ENCODE peak calls at places on chromosomes 16 and 17, in eight cellular contexts. O is C1 segment of cervical spinal cord, G is Right ventricle myocardium inferior, Z is cerebellar nuclear complex, P is COLO829, V is Caki2, N is HepG2, X is pancreas. K is an unnamed sample.

GRCh38 chr16:88390760-88391496 is 8.2 kb downstream of the ZNF469 start:
- DNase-seq in G (no peak), P (no peak), O (no peak), X (no peak), N (no peak), V (no peak), Z (no peak), K (no peak)

GRCh38 chr17:79024901-79025737 is 1.1 kb downstream of the C1QTNF1 start:
- DNase-seq in P (no peak), V (no peak), G (no peak), X (no peak), Z (no peak), N (no peak), O (no peak), K (no peak)

GRCh38 chr17:48544356-48545021 is 420 bp downstream of the HOXB2 start:
- DNase-seq in G (peak; percentile 90), P (no peak), V (peak; percentile 71), N (no peak), X (peak; percentile 52), Z (no peak), O (no peak), K (peak; percentile 37)

GRCh38 chr17:14307560-14308024 is 6.7 kb downstream of the HS3ST3B1 start:
- DNase-seq in V (no peak), O (no peak), N (peak; percentile 42), P (no peak), Z (no peak), G (no peak), X (no peak), K (no peak)

GRCh38 chr17:59093702-59094231 is 12.9 kb downstream of the TRIM37 start:
- DNase-seq in P (peak; percentile 42), V (peak; percentile 98), Z (no peak), X (no peak), O (no peak), N (peak; percentile 15), G (no peak), K (peak; percentile 84)

GRCh38 chr16:2990891-2991290 is 10.6 kb upstream of the PKMYT1 start:
- DNase-seq in Z (no peak), G (no peak), P (no peak), V (no peak), N (no peak), O (no peak), X (no peak), K (no peak)

GRCh38 chr16:11667824-11668589 is at the start of gene SNN:
- DNase-seq in Z (no peak), N (peak; percentile 82), G (peak; percentile 95), V (peak; percentile 56), P (peak; percentile 84), O (peak; percentile 37), X (peak; percentile 82), K (peak; percentile 67)

GRCh38 chr17:76992911-76993310 is 124.7 kb downstream of the MGAT5B start:
- DNase-seq in X (no peak), O (no peak), P (no peak), N (no peak), G (no peak), Z (no peak), V (no peak), K (no peak)

GRCh38 chr17:72008236-72008874 is 112.5 kb upstream of the SOX9 start:
- DNase-seq in G (no peak), N (no peak), Z (no peak), X (no peak), V (no peak), O (no peak), P (no peak), K (no peak)

GRCh38 chr17:82596316-82596715 is 51.9 kb downstream of the WDR45B start:
- DNase-seq in P (no peak), Z (no peak), G (no peak), V (no peak), O (no peak), N (no peak), X (no peak), K (no peak)

GRCh38 chr16:82192665-82193064 is 22.6 kb upstream of the MPHOSPH6 start:
- DNase-seq in O (no peak), G (no peak), N (no peak), Z (no peak), P (peak; percentile 7), V (no peak), X (no peak), K (no peak)

GRCh38 chr16:72722552-72722951 is 325.4 kb downstream of the ZFHX3 start:
- DNase-seq in X (no peak), G (no peak), N (no peak), V (no peak), Z (no peak), O (no peak), P (no peak), K (no peak)

GRCh38 chr17:43528319-43528987 is 17.7 kb downstream of the ETV4 start:
- DNase-seq in G (no peak), N (peak; percentile 99), Z (no peak), X (no peak), O (peak; percentile 6), V (no peak), P (peak; percentile 79), K (no peak)

GRCh38 chr17:83041305-83041704 is 38.1 kb upstream of the METRNL start:
- DNase-seq in O (no peak), X (no peak), N (no peak), V (no peak), P (no peak), Z (no peak), G (no peak), K (no peak)

GRCh38 chr17:69690531-69690930 is 276.0 kb downstream of the MAP2K6 start:
- DNase-seq in Z (no peak), X (no peak), N (no peak), V (no peak), P (no peak), G (no peak), O (no peak), K (no peak)

GRCh38 chr17:13582776-13583414 is 18.8 kb downstream of the HS3ST3A1 start:
- DNase-seq in V (no peak), G (no peak), Z (no peak), N (no peak), X (no peak), P (no peak), O (no peak), K (no peak)

GRCh38 chr17:78144146-78144719 is 2.0 kb upstream of the C17orf99 start:
- DNase-seq in P (no peak), G (peak; percentile 93), V (peak; percentile 74), Z (no peak), O (peak; percentile 42), X (peak; percentile 84), N (no peak), K (peak; percentile 65)

GRCh38 chr17:77962349-77962748 is 3.8 kb downstream of the TNRC6C start:
- DNase-seq in X (no peak), N (no peak), Z (no peak), P (no peak), G (no peak), V (no peak), O (no peak), K (no peak)

GRCh38 chr17:81086789-81087551 is 52.0 kb downstream of the BAIAP2 start:
- DNase-seq in Z (no peak), P (no peak), V (no peak), O (no peak), G (no peak), N (no peak), X (no peak), K (no peak)

GRCh38 chr17:59669944-59670343 is 37.3 kb downstream of the PTRH2 start:
- DNase-seq in X (no peak), Z (no peak), P (no peak), G (no peak), N (no peak), O (no peak), V (no peak), K (no peak)

GRCh38 chr17:11705111-11705510 is 106.8 kb downstream of the DNAH9 start:
- DNase-seq in P (no peak), V (peak; percentile 73), O (no peak), G (no peak), X (peak; percentile 32), Z (no peak), N (peak; percentile 69), K (no peak)

GRCh38 chr17:17675925-17676534 is 5.2 kb upstream of the RAI1 start:
- DNase-seq in O (no peak), P (peak; percentile 65), X (no peak), Z (no peak), V (no peak), N (no peak), G (no peak), K (no peak)

GRCh38 chr16:1899641-1900451 is 18.4 kb downstream of the HS3ST6 start:
- DNase-seq in G (peak; percentile 53), P (no peak), N (no peak), V (no peak), Z (no peak), O (no peak), X (peak; percentile 42), K (no peak)

GRCh38 chr16:4380131-4381063 is 8.7 kb downstream of the VASN start:
- DNase-seq in G (peak; percentile 64), X (no peak), N (no peak), P (no peak), Z (no peak), O (no peak), V (no peak), K (no peak)

GRCh38 chr16:75320435-75320834 is 69.0 kb upstream of the BCAR1 start:
- DNase-seq in G (no peak), V (no peak), X (no peak), Z (no peak), P (no peak), O (no peak), N (peak; percentile 41), K (no peak)

GRCh38 chr16:87206646-87207451 is 110.3 kb downstream of the C16orf95 start:
- DNase-seq in V (no peak), G (no peak), Z (no peak), O (no peak), X (no peak), P (no peak), N (no peak), K (no peak)

GRCh38 chr16:50507397-50507796 is 40.8 kb upstream of the NKD1 start:
- DNase-seq in X (no peak), V (no peak), N (no peak), P (no peak), G (no peak), Z (no peak), O (no peak), K (no peak)

GRCh38 chr17:43372273-43372911 is 26.4 kb upstream of the ARL4D start:
- DNase-seq in O (no peak), Z (no peak), V (peak; percentile 29), X (no peak), N (no peak), P (no peak), G (no peak), K (no peak)

GRCh38 chr17:31691251-31691905 is 167.7 kb downstream of the COPRS start:
- DNase-seq in G (no peak), V (no peak), N (no peak), P (no peak), O (no peak), Z (no peak), X (no peak), K (no peak)

GRCh38 chr17:73551144-73551543 is 93.1 kb downstream of the SDK2 start:
- DNase-seq in O (no peak), V (no peak), G (peak; percentile 65), N (no peak), X (no peak), Z (no peak), P (no peak), K (no peak)

GRCh38 chr16:81096715-81097208 is 567 bp upstream of the GCSH start:
- DNase-seq in X (no peak), G (no peak), N (no peak), P (no peak), O (no peak), Z (no peak), V (no peak), K (no peak)

GRCh38 chr16:30710971-30711370 is 12.0 kb downstream of the SRCAP start:
- DNase-seq in G (no peak), Z (no peak), P (peak; percentile 72), V (no peak), X (no peak), N (no peak), O (no peak), K (no peak)

GRCh38 chr17:77011173-77012011 is 129.4 kb upstream of the SEC14L1 start:
- DNase-seq in Z (no peak), X (no peak), N (peak; percentile 53), P (no peak), O (no peak), V (peak; percentile 21), G (no peak), K (peak; percentile 55)

GRCh38 chr17:65558311-65558682 is 3.2 kb downstream of the AXIN2 start:
- DNase-seq in N (no peak), P (no peak), V (no peak), X (no peak), Z (no peak), G (no peak), O (no peak), K (no peak)

K was measured in T1000.